ENCODE peak calls at places on chromosomes 11 and 22, in five cellular contexts. One of them, this sample, is unnamed.

GRCh38 chr11:111462329-111462728 is 49.9 kb downstream of the BTG4 start:
- DNase-seq in AG04450: no peak
- DNase-seq in glutamatergic neuron: no peak
- DNase-seq in body of pancreas: no peak
- DNase-seq in CD4-positive, alpha-beta T cell: no peak
- DNase-seq in this sample: peak

GRCh38 chr11:57482782-57483569 is 22.6 kb downstream of the RTN4RL2 start:
- DNase-seq in AG04450: no peak
- DNase-seq in glutamatergic neuron: peak
- DNase-seq in body of pancreas: no peak
- DNase-seq in CD4-positive, alpha-beta T cell: peak
- DNase-seq in this sample: no peak

GRCh38 chr11:75499423-75500305 is 26.1 kb downstream of the GDPD5 start:
- DNase-seq in AG04450: peak
- DNase-seq in glutamatergic neuron: no peak
- DNase-seq in body of pancreas: no peak
- DNase-seq in CD4-positive, alpha-beta T cell: no peak
- DNase-seq in this sample: no peak

GRCh38 chr22:31538815-31539214 is 42.5 kb downstream of the SFI1 start:
- DNase-seq in AG04450: no peak
- DNase-seq in glutamatergic neuron: no peak
- DNase-seq in body of pancreas: no peak
- DNase-seq in CD4-positive, alpha-beta T cell: no peak
- DNase-seq in this sample: no peak

GRCh38 chr11:129749141-129749540 is 66.5 kb upstream of the TMEM45B start:
- DNase-seq in AG04450: no peak
- DNase-seq in glutamatergic neuron: no peak
- DNase-seq in body of pancreas: no peak
- DNase-seq in CD4-positive, alpha-beta T cell: no peak
- DNase-seq in this sample: no peak

GRCh38 chr22:33126881-33127280 is 68.7 kb upstream of the SYN3 start:
- DNase-seq in AG04450: no peak
- DNase-seq in glutamatergic neuron: no peak
- DNase-seq in body of pancreas: no peak
- DNase-seq in CD4-positive, alpha-beta T cell: no peak
- DNase-seq in this sample: no peak

GRCh38 chr22:41963453-41964105 is 5.7 kb upstream of the SEPTIN3 start:
- DNase-seq in AG04450: no peak
- DNase-seq in glutamatergic neuron: no peak
- DNase-seq in body of pancreas: no peak
- DNase-seq in CD4-positive, alpha-beta T cell: no peak
- DNase-seq in this sample: no peak

GRCh38 chr11:124285610-124286344 is 28.0 kb downstream of the OR8D1 start:
- DNase-seq in AG04450: peak
- DNase-seq in glutamatergic neuron: no peak
- DNase-seq in body of pancreas: no peak
- DNase-seq in CD4-positive, alpha-beta T cell: no peak
- DNase-seq in this sample: no peak

GRCh38 chr11:9527481-9528140 is 45.9 kb upstream of the WEE1 start:
- DNase-seq in AG04450: peak
- DNase-seq in glutamatergic neuron: no peak
- DNase-seq in body of pancreas: no peak
- DNase-seq in CD4-positive, alpha-beta T cell: no peak
- DNase-seq in this sample: no peak

GRCh38 chr11:123356539-123356938 is 73.5 kb upstream of the GRAMD1B start:
- DNase-seq in AG04450: no peak
- DNase-seq in glutamatergic neuron: no peak
- DNase-seq in body of pancreas: no peak
- DNase-seq in CD4-positive, alpha-beta T cell: no peak
- DNase-seq in this sample: peak

GRCh38 chr11:11074686-11075370 is 217.0 kb upstream of the ZBED5 start:
- DNase-seq in AG04450: no peak
- DNase-seq in glutamatergic neuron: no peak
- DNase-seq in body of pancreas: no peak
- DNase-seq in CD4-positive, alpha-beta T cell: no peak
- DNase-seq in this sample: no peak

GRCh38 chr11:46743693-46744339 is 24.8 kb downstream of the F2 start:
- DNase-seq in AG04450: no peak
- DNase-seq in glutamatergic neuron: no peak
- DNase-seq in body of pancreas: no peak
- DNase-seq in CD4-positive, alpha-beta T cell: no peak
- DNase-seq in this sample: no peak

GRCh38 chr11:105092255-105093239 is 47.0 kb downstream of the CARD18 start:
- DNase-seq in AG04450: no peak
- DNase-seq in glutamatergic neuron: no peak
- DNase-seq in body of pancreas: no peak
- DNase-seq in CD4-positive, alpha-beta T cell: no peak
- DNase-seq in this sample: no peak

GRCh38 chr11:94647926-94648325 is 80.8 kb downstream of the PIWIL4 start:
- DNase-seq in AG04450: no peak
- DNase-seq in glutamatergic neuron: no peak
- DNase-seq in body of pancreas: no peak
- DNase-seq in CD4-positive, alpha-beta T cell: no peak
- DNase-seq in this sample: peak

GRCh38 chr11:46450846-46451470 is 59.4 kb upstream of the CHRM4 start:
- DNase-seq in AG04450: no peak
- DNase-seq in glutamatergic neuron: no peak
- DNase-seq in body of pancreas: no peak
- DNase-seq in CD4-positive, alpha-beta T cell: no peak
- DNase-seq in this sample: no peak

GRCh38 chr11:113994077-113994954 is 19.4 kb downstream of the HTR3A start:
- DNase-seq in AG04450: no peak
- DNase-seq in glutamatergic neuron: peak
- DNase-seq in body of pancreas: peak
- DNase-seq in CD4-positive, alpha-beta T cell: peak
- DNase-seq in this sample: no peak

GRCh38 chr11:111922803-111923202 is 4.1 kb downstream of the C11orf52 start:
- DNase-seq in AG04450: no peak
- DNase-seq in glutamatergic neuron: no peak
- DNase-seq in body of pancreas: peak
- DNase-seq in CD4-positive, alpha-beta T cell: no peak
- DNase-seq in this sample: no peak

GRCh38 chr11:16764888-16765287 is 26.4 kb downstream of the C11orf58 start:
- DNase-seq in AG04450: no peak
- DNase-seq in glutamatergic neuron: no peak
- DNase-seq in body of pancreas: no peak
- DNase-seq in CD4-positive, alpha-beta T cell: no peak
- DNase-seq in this sample: no peak

GRCh38 chr11:115944596-115944995 is 440.4 kb upstream of the CADM1 start:
- DNase-seq in AG04450: no peak
- DNase-seq in glutamatergic neuron: no peak
- DNase-seq in body of pancreas: no peak
- DNase-seq in CD4-positive, alpha-beta T cell: no peak
- DNase-seq in this sample: no peak

GRCh38 chr11:66491315-66491935 is 11.2 kb downstream of the DPP3 start:
- DNase-seq in AG04450: no peak
- DNase-seq in glutamatergic neuron: peak
- DNase-seq in body of pancreas: no peak
- DNase-seq in CD4-positive, alpha-beta T cell: no peak
- DNase-seq in this sample: no peak
- TF ChIP-seq CTCF in AG04450: peak
- TF ChIP-seq CTCF in glutamatergic neuron: peak
- TF ChIP-seq CTCF in body of pancreas: no peak
- TF ChIP-seq CTCF in CD4-positive, alpha-beta T cell: no peak
- TF ChIP-seq CTCF in this sample: peak

DNA sequence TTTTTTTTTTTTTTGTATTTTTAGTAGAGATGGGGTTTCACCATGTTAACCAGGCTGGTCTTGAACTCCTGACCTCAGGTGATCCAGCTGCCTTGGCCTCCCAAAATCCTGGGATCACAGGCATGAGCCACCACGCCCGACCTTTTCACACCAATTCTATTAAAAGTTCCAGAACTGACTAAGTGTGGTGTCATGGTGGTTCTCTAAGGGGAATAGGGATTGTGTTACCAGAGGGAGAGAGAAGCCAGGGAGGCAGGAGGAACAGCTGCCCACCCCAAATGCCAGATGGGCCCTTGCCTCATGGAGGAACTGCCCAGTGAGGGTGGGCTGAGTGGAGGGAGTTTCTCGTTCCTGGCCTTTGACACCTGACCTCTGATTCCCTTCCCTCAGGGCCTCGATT is 5.9 kb downstream of the RPS6KA4 start:
- DNase-seq in AG04450: no peak
- DNase-seq in glutamatergic neuron: no peak
- DNase-seq in body of pancreas: no peak
- DNase-seq in CD4-positive, alpha-beta T cell: no peak
- DNase-seq in this sample: no peak
- TF ChIP-seq CTCF in AG04450: no peak
- TF ChIP-seq CTCF in glutamatergic neuron: no peak
- TF ChIP-seq CTCF in body of pancreas: no peak
- TF ChIP-seq CTCF in CD4-positive, alpha-beta T cell: no peak
- TF ChIP-seq CTCF in this sample: no peak

DNA sequence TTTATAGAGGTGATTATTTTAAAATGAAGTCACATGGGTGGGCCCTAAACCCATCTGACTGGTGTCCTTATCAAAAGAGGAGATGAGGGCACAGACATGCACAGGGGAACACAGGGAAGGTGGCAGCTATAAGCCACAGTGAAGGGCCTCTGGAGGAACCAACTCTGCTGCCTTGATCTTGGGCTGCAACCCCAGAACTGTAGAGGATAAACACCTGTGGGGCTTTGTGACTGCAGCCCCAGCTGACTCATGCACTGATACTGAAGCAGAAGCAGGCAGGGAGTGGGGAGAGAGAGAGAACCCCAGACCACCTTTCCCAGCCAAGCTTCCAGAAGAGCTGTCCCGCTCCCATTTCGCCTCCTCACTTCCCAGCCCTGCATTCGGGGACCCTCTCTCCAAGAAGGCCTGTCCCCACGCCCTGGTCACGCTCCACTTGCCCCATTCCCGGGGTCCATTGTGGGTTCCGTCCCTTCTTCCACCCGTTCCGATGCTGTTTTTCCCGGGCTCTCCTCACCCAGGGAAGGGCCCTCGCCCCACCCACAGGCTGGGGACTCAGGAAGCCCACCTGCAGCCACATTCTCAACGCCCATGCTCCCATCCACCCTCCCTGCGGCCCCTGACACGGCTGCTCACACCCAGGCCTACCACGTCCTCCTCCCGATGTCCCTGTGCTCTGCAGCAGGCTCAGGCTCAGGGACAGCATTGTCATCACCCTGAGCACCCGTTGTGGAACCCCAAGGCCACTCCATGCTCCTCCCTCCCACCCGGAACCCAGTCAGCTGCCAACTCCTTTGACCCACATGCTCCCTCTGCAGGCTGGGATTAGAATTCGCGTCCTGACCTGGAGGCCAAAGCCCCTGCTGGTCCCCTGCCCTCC is 90.8 kb upstream of the SHANK2 start:
- DNase-seq in AG04450: no peak
- DNase-seq in glutamatergic neuron: peak
- DNase-seq in body of pancreas: peak
- DNase-seq in CD4-positive, alpha-beta T cell: no peak
- DNase-seq in this sample: no peak
- TF ChIP-seq CTCF in AG04450: peak
- TF ChIP-seq CTCF in glutamatergic neuron: peak
- TF ChIP-seq CTCF in body of pancreas: peak
- TF ChIP-seq CTCF in CD4-positive, alpha-beta T cell: no peak
- TF ChIP-seq CTCF in this sample: peak

GRCh38 chr11:120548682-120549209 is 37.2 kb downstream of the GRIK4 start:
- DNase-seq in AG04450: no peak
- DNase-seq in glutamatergic neuron: peak
- DNase-seq in body of pancreas: no peak
- DNase-seq in CD4-positive, alpha-beta T cell: no peak
- DNase-seq in this sample: no peak
- TF ChIP-seq CTCF in AG04450: no peak
- TF ChIP-seq CTCF in glutamatergic neuron: no peak
- TF ChIP-seq CTCF in body of pancreas: no peak
- TF ChIP-seq CTCF in CD4-positive, alpha-beta T cell: no peak
- TF ChIP-seq CTCF in this sample: no peak

DNA sequence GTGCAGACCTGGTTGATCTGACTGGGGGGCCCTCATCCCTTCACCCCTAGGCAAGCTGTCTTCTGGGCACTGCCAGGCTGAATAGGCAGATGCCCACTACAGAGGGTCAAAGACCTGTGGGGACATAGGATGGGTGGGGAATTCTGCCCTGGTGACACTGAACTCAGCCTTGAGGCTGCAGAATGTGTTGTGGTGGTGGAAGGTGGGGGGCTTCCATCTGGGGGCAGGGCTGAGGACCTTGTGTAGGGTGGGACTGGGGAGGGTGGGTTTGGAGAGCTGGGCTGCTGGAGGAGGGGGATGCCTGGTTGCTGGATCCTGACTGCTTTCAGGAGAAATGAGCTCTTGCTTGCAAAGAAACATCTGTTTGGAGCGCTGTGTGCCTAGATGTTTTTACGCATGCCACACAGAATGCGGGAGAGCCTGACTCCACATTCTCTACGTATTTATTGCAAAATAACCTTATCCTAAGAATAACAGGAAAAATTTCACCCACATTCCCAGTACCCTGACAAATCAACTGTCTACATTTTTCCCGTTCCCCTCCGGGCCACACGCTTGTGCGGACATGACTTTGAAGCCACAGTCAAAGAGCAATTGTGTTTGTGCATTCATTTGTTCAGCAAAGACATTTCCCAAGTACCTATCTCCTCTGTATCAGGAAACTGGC is 18.3 kb downstream of the SMIM38 start:
- DNase-seq in AG04450: peak
- DNase-seq in glutamatergic neuron: no peak
- DNase-seq in body of pancreas: no peak
- DNase-seq in CD4-positive, alpha-beta T cell: no peak
- DNase-seq in this sample: no peak
- TF ChIP-seq CTCF in AG04450: no peak
- TF ChIP-seq CTCF in glutamatergic neuron: no peak
- TF ChIP-seq CTCF in body of pancreas: no peak
- TF ChIP-seq CTCF in CD4-positive, alpha-beta T cell: no peak
- TF ChIP-seq CTCF in this sample: no peak

GRCh38 chr11:118894192-118894591 is 10.5 kb downstream of the CXCR5 start:
- DNase-seq in AG04450: no peak
- DNase-seq in glutamatergic neuron: no peak
- DNase-seq in body of pancreas: no peak
- DNase-seq in CD4-positive, alpha-beta T cell: no peak
- DNase-seq in this sample: no peak

GRCh38 chr11:118895093-118896039 is 11.7 kb downstream of the CXCR5 start:
- DNase-seq in AG04450: no peak
- DNase-seq in glutamatergic neuron: no peak
- DNase-seq in body of pancreas: no peak
- DNase-seq in CD4-positive, alpha-beta T cell: peak
- DNase-seq in this sample: peak

GRCh38 chr11:118892964-118893363 is 9.3 kb downstream of the CXCR5 start:
- DNase-seq in AG04450: no peak
- DNase-seq in glutamatergic neuron: no peak
- DNase-seq in body of pancreas: no peak
- DNase-seq in CD4-positive, alpha-beta T cell: no peak
- DNase-seq in this sample: no peak

GRCh38 chr11:118892515-118892914 is 8.8 kb downstream of the CXCR5 start:
- DNase-seq in AG04450: no peak
- DNase-seq in glutamatergic neuron: no peak
- DNase-seq in body of pancreas: peak
- DNase-seq in CD4-positive, alpha-beta T cell: peak
- DNase-seq in this sample: no peak

DNA sequence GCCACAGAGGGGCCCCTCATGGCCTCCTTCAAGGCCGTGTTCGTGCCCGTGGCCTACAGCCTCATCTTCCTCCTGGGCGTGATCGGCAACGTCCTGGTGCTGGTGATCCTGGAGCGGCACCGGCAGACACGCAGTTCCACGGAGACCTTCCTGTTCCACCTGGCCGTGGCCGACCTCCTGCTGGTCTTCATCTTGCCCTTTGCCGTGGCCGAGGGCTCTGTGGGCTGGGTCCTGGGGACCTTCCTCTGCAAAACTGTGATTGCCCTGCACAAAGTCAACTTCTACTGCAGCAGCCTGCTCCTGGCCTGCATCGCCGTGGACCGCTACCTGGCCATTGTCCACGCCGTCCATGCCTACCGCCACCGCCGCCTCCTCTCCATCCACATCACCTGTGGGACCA is 10.0 kb downstream of the CXCR5 start:
- DNase-seq in AG04450: no peak
- DNase-seq in glutamatergic neuron: no peak
- DNase-seq in body of pancreas: no peak
- DNase-seq in CD4-positive, alpha-beta T cell: no peak
- DNase-seq in this sample: no peak
- TF ChIP-seq CTCF in AG04450: no peak
- TF ChIP-seq CTCF in glutamatergic neuron: no peak
- TF ChIP-seq CTCF in body of pancreas: no peak
- TF ChIP-seq CTCF in CD4-positive, alpha-beta T cell: no peak
- TF ChIP-seq CTCF in this sample: no peak